ENCODE peak calls at places on chromosome 2, in six cellular contexts. One of them, this sample, is unnamed.

GRCh38 chr2:149221002-149221401 is 109.4 kb upstream of the LYPD6 start:
- DNase-seq in adipocyte: no peak
- DNase-seq in stimulated activated CD4-positive, alpha-beta T cell treated with anti-CD3 and anti-CD28 coated beads, Interleukin-1b, Interleukin-23, amount 100 ng/mL, for 1 hour: no peak
- DNase-seq in T-helper 2 cell: no peak
- DNase-seq in T1000: no peak
- DNase-seq in T-helper 1 cell: no peak
- DNase-seq in this sample: no peak

GRCh38 chr2:2687745-2688144 is 356.7 kb upstream of the MYT1L start:
- DNase-seq in adipocyte: no peak
- DNase-seq in stimulated activated CD4-positive, alpha-beta T cell treated with anti-CD3 and anti-CD28 coated beads, Interleukin-1b, Interleukin-23, amount 100 ng/mL, for 1 hour: no peak
- DNase-seq in T-helper 2 cell: no peak
- DNase-seq in T1000: no peak
- DNase-seq in T-helper 1 cell: no peak
- DNase-seq in this sample: no peak

GRCh38 chr2:9004338-9005204 is 1.1 kb upstream of the MBOAT2 start:
- DNase-seq in adipocyte: peak; percentile 22
- DNase-seq in stimulated activated CD4-positive, alpha-beta T cell treated with anti-CD3 and anti-CD28 coated beads, Interleukin-1b, Interleukin-23, amount 100 ng/mL, for 1 hour: no peak
- DNase-seq in T-helper 2 cell: peak; percentile 34
- DNase-seq in T1000: peak; percentile 38
- DNase-seq in T-helper 1 cell: no peak
- DNase-seq in this sample: no peak

GRCh38 chr2:28624798-28625701 is 126.6 kb upstream of the PPP1CB start:
- DNase-seq in adipocyte: no peak
- DNase-seq in stimulated activated CD4-positive, alpha-beta T cell treated with anti-CD3 and anti-CD28 coated beads, Interleukin-1b, Interleukin-23, amount 100 ng/mL, for 1 hour: no peak
- DNase-seq in T-helper 2 cell: peak; percentile 61
- DNase-seq in T1000: no peak
- DNase-seq in T-helper 1 cell: peak; percentile 58
- DNase-seq in this sample: peak; percentile 35

GRCh38 chr2:140695163-140695562 is 1435.7 kb downstream of the LRP1B start:
- DNase-seq in adipocyte: peak; percentile 61
- DNase-seq in stimulated activated CD4-positive, alpha-beta T cell treated with anti-CD3 and anti-CD28 coated beads, Interleukin-1b, Interleukin-23, amount 100 ng/mL, for 1 hour: no peak
- DNase-seq in T-helper 2 cell: no peak
- DNase-seq in T1000: no peak
- DNase-seq in T-helper 1 cell: no peak
- DNase-seq in this sample: peak; percentile 0

GRCh38 chr2:197174539-197175094 is 136.0 kb downstream of the ANKRD44 start:
- DNase-seq in adipocyte: peak; percentile 21
- DNase-seq in stimulated activated CD4-positive, alpha-beta T cell treated with anti-CD3 and anti-CD28 coated beads, Interleukin-1b, Interleukin-23, amount 100 ng/mL, for 1 hour: no peak
- DNase-seq in T-helper 2 cell: no peak
- DNase-seq in T1000: no peak
- DNase-seq in T-helper 1 cell: no peak
- DNase-seq in this sample: no peak

GRCh38 chr2:102975996-102976636 is 214.3 kb downstream of the TMEM182 start:
- DNase-seq in adipocyte: peak; percentile 2
- DNase-seq in stimulated activated CD4-positive, alpha-beta T cell treated with anti-CD3 and anti-CD28 coated beads, Interleukin-1b, Interleukin-23, amount 100 ng/mL, for 1 hour: no peak
- DNase-seq in T-helper 2 cell: no peak
- DNase-seq in T1000: peak; percentile 3
- DNase-seq in T-helper 1 cell: no peak
- DNase-seq in this sample: no peak

GRCh38 chr2:217263796-217264195 is 403.9 kb upstream of the TNP1 start:
- DNase-seq in adipocyte: no peak
- DNase-seq in stimulated activated CD4-positive, alpha-beta T cell treated with anti-CD3 and anti-CD28 coated beads, Interleukin-1b, Interleukin-23, amount 100 ng/mL, for 1 hour: no peak
- DNase-seq in T-helper 2 cell: no peak
- DNase-seq in T1000: no peak
- DNase-seq in T-helper 1 cell: no peak
- DNase-seq in this sample: no peak

GRCh38 chr2:162888641-162889040 is 50.1 kb upstream of the KCNH7 start:
- DNase-seq in adipocyte: no peak
- DNase-seq in stimulated activated CD4-positive, alpha-beta T cell treated with anti-CD3 and anti-CD28 coated beads, Interleukin-1b, Interleukin-23, amount 100 ng/mL, for 1 hour: no peak
- DNase-seq in T-helper 2 cell: no peak
- DNase-seq in T1000: no peak
- DNase-seq in T-helper 1 cell: no peak
- DNase-seq in this sample: peak; percentile 26

GRCh38 chr2:205659922-205660321 is 22.4 kb upstream of the NRP2 start:
- DNase-seq in adipocyte: no peak
- DNase-seq in stimulated activated CD4-positive, alpha-beta T cell treated with anti-CD3 and anti-CD28 coated beads, Interleukin-1b, Interleukin-23, amount 100 ng/mL, for 1 hour: no peak
- DNase-seq in T-helper 2 cell: no peak
- DNase-seq in T1000: no peak
- DNase-seq in T-helper 1 cell: no peak
- DNase-seq in this sample: no peak

GRCh38 chr2:112156152-112156986 is 18.2 kb downstream of the FBLN7 start:
- DNase-seq in adipocyte: no peak
- DNase-seq in stimulated activated CD4-positive, alpha-beta T cell treated with anti-CD3 and anti-CD28 coated beads, Interleukin-1b, Interleukin-23, amount 100 ng/mL, for 1 hour: no peak
- DNase-seq in T-helper 2 cell: peak; percentile 63
- DNase-seq in T1000: no peak
- DNase-seq in T-helper 1 cell: no peak
- DNase-seq in this sample: peak; percentile 36

GRCh38 chr2:111944536-111945210 is 46.3 kb downstream of the MERTK start:
- DNase-seq in adipocyte: no peak
- DNase-seq in stimulated activated CD4-positive, alpha-beta T cell treated with anti-CD3 and anti-CD28 coated beads, Interleukin-1b, Interleukin-23, amount 100 ng/mL, for 1 hour: no peak
- DNase-seq in T-helper 2 cell: peak; percentile 63
- DNase-seq in T1000: no peak
- DNase-seq in T-helper 1 cell: no peak
- DNase-seq in this sample: no peak

GRCh38 chr2:144504191-144504590 is 15.7 kb downstream of the ZEB2 start:
- DNase-seq in adipocyte: no peak
- DNase-seq in stimulated activated CD4-positive, alpha-beta T cell treated with anti-CD3 and anti-CD28 coated beads, Interleukin-1b, Interleukin-23, amount 100 ng/mL, for 1 hour: no peak
- DNase-seq in T-helper 2 cell: no peak
- DNase-seq in T1000: no peak
- DNase-seq in T-helper 1 cell: no peak
- DNase-seq in this sample: no peak

This sample was measured in lung microvascular endothelial cell.